ENCODE peak calls at places on chromosomes 2 and 18, in nine cellular contexts. V is K562, J is H9, K is neural progenitor cell, X is H1, P is neuronal stem cell, U is GM23338, C is IMR-90, W is mammary epithelial cell. G is an unnamed sample.

GRCh38 chr2:203802277-203803045 is 65.1 kb upstream of the CTLA4 start:
- DNase-seq in J (no peak), V (no peak), X (no peak), W (peak; percentile 34), K (no peak), U (no peak), P (no peak), C (peak; percentile 50), G (no peak)

GRCh38 chr2:226995625-226996041 is 159.8 kb downstream of the RHBDD1 start:
- DNase-seq in W (peak; percentile 6), V (no peak), U (no peak), P (no peak), C (peak; percentile 77), X (no peak), K (no peak), J (no peak), G (no peak)

GRCh38 chr2:237687666-237688065 is 60.3 kb downstream of the LRRFIP1 start:
- DNase-seq in J (no peak), P (no peak), W (peak; percentile 99), V (no peak), C (peak; percentile 99), X (no peak), K (no peak), U (no peak), G (no peak)

GRCh38 chr2:122707224-122707824 is 951.9 kb downstream of the TSN start:
- DNase-seq in X (no peak), C (no peak), J (no peak), V (no peak), U (no peak), K (no peak), W (peak; percentile 11), P (no peak), G (no peak)

GRCh38 chr18:2826581-2826980 is 20.2 kb upstream of the EMILIN2 start:
- DNase-seq in U (peak; percentile 2), C (no peak), K (no peak), J (no peak), V (no peak), X (no peak), W (no peak), P (no peak), G (no peak)

GRCh38 chr2:88669371-88670214 is 21.9 kb upstream of the RPIA start:
- DNase-seq in C (peak; percentile 52), P (no peak), K (peak; percentile 52), U (peak; percentile 77), X (no peak), V (peak; percentile 45), W (peak; percentile 60), J (peak; percentile 33), G (peak; percentile 70)

GRCh38 chr18:48017625-48018024 is 87.2 kb upstream of the SMAD2 start:
- DNase-seq in J (no peak), P (no peak), W (no peak), K (no peak), V (no peak), C (peak; percentile 16), U (no peak), X (no peak), G (no peak)

GRCh38 chr2:24818721-24819167 is 25.5 kb downstream of the CENPO start:
- DNase-seq in J (no peak), K (no peak), P (no peak), V (no peak), W (no peak), X (peak; percentile 39), C (peak; percentile 63), U (no peak), G (no peak)

GRCh38 chr2:74186038-74186437 is 7.4 kb upstream of the MOB1A start:
- DNase-seq in V (peak; percentile 44), J (no peak), P (no peak), X (no peak), K (no peak), W (no peak), C (no peak), U (no peak), G (peak; percentile 94)

GRCh38 chr2:134154269-134154668 is 99.6 kb upstream of the MGAT5 start:
- DNase-seq in P (no peak), C (no peak), U (no peak), K (no peak), J (no peak), X (no peak), W (no peak), V (no peak), G (no peak)

GRCh38 chr2:181152221-181152620 is 171.8 kb downstream of the UBE2E3 start:
- DNase-seq in K (no peak), C (no peak), U (no peak), X (no peak), P (no peak), V (no peak), W (no peak), J (no peak), G (no peak)

GRCh38 chr2:188675391-188676011 is 298.7 kb upstream of the COL3A1 start:
- DNase-seq in V (no peak), U (peak; percentile 53), P (no peak), K (no peak), C (peak; percentile 72), X (no peak), W (no peak), J (no peak), G (no peak)

GRCh38 chr2:68436270-68436669 is 30.8 kb downstream of the FBXO48 start:
- DNase-seq in X (no peak), K (no peak), P (no peak), J (no peak), C (peak; percentile 45), U (no peak), W (no peak), V (no peak), G (no peak)
- H3K4me2 ChIP-seq in X (no peak overlapping the region), K (no peak overlapping the region), P (no peak overlapping the region), J (no peak overlapping the region), C (peak overlapping the region; percentile 38), U (no peak overlapping the region), W (no peak overlapping the region), V (no peak overlapping the region), G (peak overlapping the region; percentile 19)

GRCh38 chr18:906416-907170 is 1.9 kb downstream of the ADCYAP1 start:
- DNase-seq in W (no peak), J (peak; percentile 83), X (peak; percentile 85), K (peak; percentile 69), C (no peak), P (no peak), U (peak; percentile 91), V (no peak), G (no peak)

GRCh38 chr18:908631-909621 is 4.3 kb downstream of the ADCYAP1 start:
- DNase-seq in U (peak; percentile 80), W (no peak), K (peak; percentile 73), X (no peak), J (peak; percentile 36), C (no peak), V (no peak), P (no peak), G (no peak)

GRCh38 chr18:907171-907879 is 2.7 kb downstream of the ADCYAP1 start:
- DNase-seq in X (peak; percentile 70), C (no peak), K (peak; percentile 72), P (no peak), U (peak; percentile 61), J (peak; percentile 49), W (no peak), V (no peak), G (no peak)

GRCh38 chr18:905948-906415 is 1.3 kb downstream of the ADCYAP1 start:
- DNase-seq in C (no peak), U (peak; percentile 46), W (no peak), X (no peak), J (peak; percentile 38), P (no peak), K (peak; percentile 45), V (no peak), G (no peak)

GRCh38 chr18:907880-908512 is 3.3 kb downstream of the ADCYAP1 start:
- DNase-seq in W (no peak), X (peak; percentile 59), U (peak; percentile 44), J (peak; percentile 34), K (peak; percentile 49), V (no peak), P (no peak), C (no peak), G (no peak)
- H3K27me3 ChIP-seq in W (peaks cover 53% of the 10 kb centered on the region), X (peaks cover 96% of the 10 kb centered on the region), U (peaks cover 100% of the 10 kb centered on the region), J (peaks cover 79% of the 10 kb centered on the region), K (peaks cover 100% of the 10 kb centered on the region), V (peaks cover 53% of the 10 kb centered on the region), P (peaks cover 97% of the 10 kb centered on the region), C (peaks cover 69% of the 10 kb centered on the region), G (no peaks in the 10 kb centered on the region)

DNA sequence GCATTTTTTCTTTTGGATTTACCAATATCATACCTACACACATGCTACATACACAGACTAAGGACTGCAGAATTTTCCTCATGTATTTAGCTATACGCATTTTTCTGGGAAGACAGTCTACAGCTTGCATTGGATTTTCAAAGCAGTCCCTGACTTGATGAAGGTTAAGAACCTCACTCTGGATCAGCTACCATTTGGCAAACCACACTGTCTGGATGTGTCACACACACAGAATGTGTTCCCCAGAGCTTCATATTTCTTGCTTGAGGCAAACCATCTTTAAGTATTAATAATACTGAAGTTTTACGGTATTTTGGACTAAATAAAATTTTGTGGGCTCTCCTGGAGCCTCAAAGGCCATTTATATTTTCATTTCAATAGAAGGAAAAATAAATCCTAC is 102.3 kb downstream of the TCF4 start:
- DNase-seq in U (no peak), V (no peak), K (no peak), J (no peak), P (no peak), W (peak; percentile 23), C (peak; percentile 77), X (no peak), G (no peak)
- H3K4me1 ChIP-seq in U (peaks cover 37% of the 10 kb centered on the region), V (no peaks in the 10 kb centered on the region), K (peaks cover 23% of the 10 kb centered on the region), J (peaks cover 17% of the 10 kb centered on the region), P (peaks cover 10% of the 10 kb centered on the region), W (no peaks in the 10 kb centered on the region), C (peaks cover 19% of the 10 kb centered on the region), X (peaks cover 6% of the 10 kb centered on the region), G (peaks cover 69% of the 10 kb centered on the region)

GRCh38 chr2:43179947-43180346 is 46.5 kb downstream of the ZFP36L2 start:
- DNase-seq in C (no peak), W (no peak), X (no peak), U (peak; percentile 66), P (no peak), V (no peak), K (peak; percentile 52), J (peak; percentile 75), G (no peak)

GRCh38 chr2:43178055-43178598 is 48.3 kb downstream of the ZFP36L2 start:
- DNase-seq in X (no peak), P (no peak), C (no peak), K (no peak), W (no peak), V (peak; percentile 70), J (no peak), U (no peak), G (no peak)

GRCh38 chr2:43178602-43179542 is 47.5 kb downstream of the ZFP36L2 start:
- DNase-seq in J (peak; percentile 87), V (peak; percentile 82), C (peak; percentile 82), W (peak; percentile 80), K (peak; percentile 73), P (no peak), X (peak; percentile 70), U (peak; percentile 78), G (no peak)

GRCh38 chr2:43183743-43184142 is 42.7 kb downstream of the ZFP36L2 start:
- DNase-seq in V (no peak), U (no peak), C (no peak), P (no peak), K (no peak), W (no peak), J (peak; percentile 45), X (no peak), G (no peak)

GRCh38 chr2:43180901-43181300 is 45.5 kb downstream of the ZFP36L2 start:
- DNase-seq in C (no peak), X (no peak), J (peak; percentile 22), U (no peak), V (no peak), P (no peak), W (no peak), K (no peak), G (no peak)
- H3K4me2 ChIP-seq in C (no peak overlapping the region), X (peak overlapping the region; percentile 49), J (peak overlapping the region; percentile 29), U (peak overlapping the region; percentile 63), V (peak overlapping the region; percentile 6), P (no peak overlapping the region), W (no peak overlapping the region), K (no peak overlapping the region), G (no peak overlapping the region)

GRCh38 chr18:5853253-5853652 is 42.1 kb downstream of the TMEM200C start:
- DNase-seq in P (no peak), J (no peak), V (no peak), K (no peak), U (no peak), C (no peak), X (no peak), W (no peak), G (no peak)
- H3K27me3 ChIP-seq in P (no peaks in the 10 kb centered on the region), J (no peaks in the 10 kb centered on the region), V (no peaks in the 10 kb centered on the region), K (no peaks in the 10 kb centered on the region), U (no peaks in the 10 kb centered on the region), C (peaks cover 5% of the 10 kb centered on the region), X (no peaks in the 10 kb centered on the region), W (no peaks in the 10 kb centered on the region), G (no peaks in the 10 kb centered on the region)

G was measured in Karpas-422.